ENCODE peak calls at places on chromosomes 4 and X, in eight cellular contexts. Q is non-pigmented ciliary epithelial cell; M is amniotic epithelial cell; O is A549; R is CD4-positive, alpha-beta memory T cell; X is dermis microvascular lymphatic vessel endothelial cell; P is skeletal muscle cell; K is naive B cell. Z is an unnamed sample.
A peak's percentile ranks its signal among the peaks of the same experiment; 100 is the strongest.

GRCh38 chr4:10158355-10158942 is 41.9 kb upstream of the WDR1 start:
- DNase-seq in P (no peak), K (no peak), M (no peak), X (peak; percentile 26), O (no peak), Q (no peak), R (no peak), Z (no peak)

GRCh38 chr4:96472103-96472867 is 632.4 kb downstream of the PDHA2 start:
- DNase-seq in O (no peak), X (no peak), P (no peak), R (no peak), Q (peak; percentile 10), K (no peak), M (peak; percentile 46), Z (no peak)

GRCh38 chr4:139794158-139794954 is 128.7 kb downstream of the MGST2 start:
- DNase-seq in Q (no peak), K (no peak), M (no peak), O (no peak), X (no peak), R (no peak), P (no peak), Z (no peak)

GRCh38 chrX:74835566-74835965 is 89.7 kb downstream of the NEXMIF start:
- DNase-seq in X (no peak), P (no peak), M (no peak), R (no peak), K (no peak), O (no peak), Q (no peak), Z (no peak)

GRCh38 chr4:140242357-140243284 is 88.6 kb upstream of the MAML3 start:
- DNase-seq in Q (no peak), X (no peak), R (no peak), P (no peak), K (peak; percentile 53), M (no peak), O (no peak), Z (no peak)

GRCh38 chr4:70721747-70722146 is at the start of gene RUFY3:
- DNase-seq in R (no peak), O (no peak), Q (peak; percentile 81), K (no peak), M (peak; percentile 90), X (peak; percentile 61), P (peak; percentile 92), Z (peak; percentile 81)

GRCh38 chrX:39513836-39514235 is 583.9 kb downstream of the BCOR start:
- DNase-seq in O (peak; percentile 3), K (no peak), R (no peak), X (no peak), M (no peak), P (no peak), Q (no peak), Z (no peak)

GRCh38 chrX:106035064-106035463 is 3.5 kb downstream of the SERPINA7 start:
- DNase-seq in X (no peak), P (no peak), M (no peak), Q (no peak), R (no peak), O (no peak), K (no peak), Z (no peak)

GRCh38 chr4:6175426-6175825 is 24.9 kb downstream of the JAKMIP1 start:
- DNase-seq in Q (no peak), X (no peak), R (no peak), P (no peak), M (no peak), O (no peak), K (no peak), Z (no peak)

GRCh38 chrX:39814391-39814790 is 283.4 kb downstream of the BCOR start:
- DNase-seq in X (peak; percentile 39), R (peak; percentile 47), P (no peak), K (no peak), M (peak; percentile 32), O (no peak), Q (no peak), Z (peak; percentile 26)

GRCh38 chrX:10509397-10509796 is 111.0 kb downstream of the MID1 start:
- DNase-seq in M (no peak), O (no peak), X (no peak), P (no peak), K (no peak), Q (no peak), R (no peak), Z (peak; percentile 30)

GRCh38 chr4:116688536-116688935 is 396.8 kb downstream of the TRAM1L1 start:
- DNase-seq in X (no peak), P (no peak), R (no peak), Q (no peak), K (no peak), M (no peak), O (no peak), Z (no peak)

GRCh38 chrX:124373348-124373747 is 27.0 kb downstream of the SH2D1A start:
- DNase-seq in K (no peak), Q (no peak), O (no peak), M (no peak), P (no peak), R (no peak), X (no peak), Z (no peak)

GRCh38 chrX:102835504-102836146 is 101.4 kb upstream of the RAB40AL start:
- DNase-seq in O (no peak), P (no peak), R (no peak), X (peak; percentile 53), K (no peak), Q (no peak), M (peak; percentile 22), Z (peak; percentile 9)

GRCh38 chr4:8544741-8545438 is 35.3 kb upstream of the GPR78 start:
- DNase-seq in K (no peak), Q (no peak), O (no peak), P (peak; percentile 12), X (no peak), M (peak; percentile 45), R (no peak), Z (no peak)